ENCODE peak calls at places on chromosomes 7 and 10, in seven cellular contexts. O is esophagus squamous epithelium, R is heart right ventricle, B is adrenal gland, U is left ventricle myocardium inferior, F is spleen, D is fibroblast of lung. K is an unnamed sample.

GRCh38 chr7:66413379-66414114 is 208.4 kb downstream of the TPST1 start:
- DNase-seq in O (peak; percentile 12), R (peak; percentile 83), B (peak; percentile 94), U (peak; percentile 80), F (peak; percentile 94), D (peak; percentile 81), K (peak; percentile 89)

GRCh38 chr10:78964952-78965633 is 103.7 kb upstream of the ZMIZ1 start:
- DNase-seq in O (no peak), R (peak; percentile 45), B (peak; percentile 86), U (peak; percentile 25), F (no peak), D (peak; percentile 57), K (no peak)

GRCh38 chr7:154929006-154929726 is 73.8 kb downstream of the PAXIP1 start:
- DNase-seq in O (no peak), R (no peak), B (no peak), U (no peak), F (peak; percentile 79), D (no peak), K (peak; percentile 61)

GRCh38 chr10:58898854-58899573 is 277.4 kb upstream of the PHYHIPL start:
- DNase-seq in O (no peak), R (no peak), B (no peak), U (no peak), F (no peak), D (no peak), K (no peak)

GRCh38 chr10:17199351-17199804 is 2.1 kb downstream of the TRDMT1 start:
- DNase-seq in O (no peak), R (no peak), B (no peak), U (no peak), F (no peak), D (peak; percentile 81), K (no peak)

GRCh38 chr7:93728292-93728691 is 153.8 kb upstream of the CALCR start:
- DNase-seq in O (no peak), R (no peak), B (no peak), U (no peak), F (no peak), D (no peak), K (no peak)

GRCh38 chr10:77086081-77086480 is 551.5 kb downstream of the KCNMA1 start:
- DNase-seq in O (no peak), R (no peak), B (no peak), U (no peak), F (no peak), D (no peak), K (no peak)

GRCh38 chr7:136807598-136807997 is 60.9 kb upstream of the CHRM2 start:
- DNase-seq in O (no peak), R (no peak), B (no peak), U (no peak), F (no peak), D (no peak), K (no peak)

GRCh38 chr10:60495357-60495756 is 105.7 kb upstream of the ANK3 start:
- DNase-seq in O (no peak), R (no peak), B (no peak), U (no peak), F (no peak), D (peak; percentile 41), K (no peak)

GRCh38 chr10:44386546-44387052 is 1.7 kb upstream of the CXCL12 start:
- DNase-seq in O (no peak), R (peak; percentile 79), B (peak; percentile 66), U (peak; percentile 72), F (peak; percentile 84), D (peak; percentile 57), K (peak; percentile 77)

GRCh38 chr7:2792856-2793487 is 51.1 kb downstream of the GNA12 start:
- DNase-seq in O (no peak), R (no peak), B (no peak), U (no peak), F (no peak), D (no peak), K (no peak)

GRCh38 chr7:101936612-101937231 is 119.3 kb downstream of the CUX1 start:
- DNase-seq in O (no peak), R (no peak), B (no peak), U (peak; percentile 36), F (peak; percentile 64), D (peak; percentile 52), K (peak; percentile 74)

GRCh38 chr10:3781458-3782098 is 3.4 kb downstream of the KLF6 start:
- DNase-seq in O (no peak), R (peak; percentile 62), B (no peak), U (peak; percentile 54), F (peak; percentile 93), D (peak; percentile 73), K (peak; percentile 74)
- H3K4me3 ChIP-seq in O (peak overlapping the region; percentile 70), R (peak overlapping the region; percentile 94), B (no peak overlapping the region), U (peak overlapping the region; percentile 87), F (peak overlapping the region; percentile 77), D (peak overlapping the region; percentile 99), K (peak overlapping the region; percentile 93)

GRCh38 chr7:148261996-148262688 is 328.4 kb upstream of the C7orf33 start:
- DNase-seq in O (no peak), R (no peak), B (no peak), U (no peak), F (no peak), D (no peak), K (no peak)

GRCh38 chr7:148262721-148263229 is 327.8 kb upstream of the C7orf33 start:
- DNase-seq in O (no peak), R (peak; percentile 66), B (peak; percentile 67), U (peak; percentile 58), F (peak; percentile 86), D (peak; percentile 48), K (peak; percentile 74)

GRCh38 chr7:148261523-148261922 is 329.0 kb upstream of the C7orf33 start:
- DNase-seq in O (no peak), R (no peak), B (no peak), U (no peak), F (no peak), D (no peak), K (no peak)

GRCh38 chr7:148265896-148266295 is 324.7 kb upstream of the C7orf33 start:
- DNase-seq in O (no peak), R (no peak), B (no peak), U (no peak), F (no peak), D (no peak), K (no peak)

DNA sequence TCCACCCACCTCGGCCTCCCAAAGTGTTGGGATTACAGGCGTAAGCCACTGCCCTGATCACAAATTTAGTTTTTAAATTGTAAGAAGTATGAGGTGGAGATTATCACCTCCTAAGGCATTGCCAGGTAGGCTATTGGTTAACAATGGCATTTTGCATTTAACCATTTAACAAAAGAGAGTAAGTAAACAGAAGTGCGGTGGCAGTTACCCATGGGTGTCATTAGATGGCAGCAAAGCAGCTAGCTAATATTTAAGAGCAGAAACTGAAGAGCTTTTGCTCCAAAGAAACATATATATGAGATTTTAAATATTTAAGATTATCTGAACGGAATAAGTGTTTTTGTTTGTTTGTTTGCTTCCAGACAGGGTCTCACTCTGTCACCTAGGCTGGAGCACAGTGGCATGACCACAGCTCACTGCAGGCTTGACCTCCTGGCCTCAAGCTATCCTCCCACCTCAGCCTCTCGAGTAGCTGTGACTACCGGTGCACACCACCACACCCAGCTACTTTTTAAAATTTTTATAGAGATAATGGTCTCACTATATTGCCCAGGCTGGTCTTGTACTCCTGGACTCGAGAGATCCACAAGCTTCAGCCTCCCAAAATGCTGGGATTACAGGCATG is 325.5 kb upstream of the C7orf33 start:
- DNase-seq in O (no peak), R (no peak), B (no peak), U (no peak), F (no peak), D (peak; percentile 47), K (no peak)
- TF ChIP-seq CTCF in O (peak; percentile 53), R (no peak), B (peak; percentile 34), U (peak; percentile 64), F (peak; percentile 48), D (peak; percentile 34), K (peak; percentile 20)

DNA sequence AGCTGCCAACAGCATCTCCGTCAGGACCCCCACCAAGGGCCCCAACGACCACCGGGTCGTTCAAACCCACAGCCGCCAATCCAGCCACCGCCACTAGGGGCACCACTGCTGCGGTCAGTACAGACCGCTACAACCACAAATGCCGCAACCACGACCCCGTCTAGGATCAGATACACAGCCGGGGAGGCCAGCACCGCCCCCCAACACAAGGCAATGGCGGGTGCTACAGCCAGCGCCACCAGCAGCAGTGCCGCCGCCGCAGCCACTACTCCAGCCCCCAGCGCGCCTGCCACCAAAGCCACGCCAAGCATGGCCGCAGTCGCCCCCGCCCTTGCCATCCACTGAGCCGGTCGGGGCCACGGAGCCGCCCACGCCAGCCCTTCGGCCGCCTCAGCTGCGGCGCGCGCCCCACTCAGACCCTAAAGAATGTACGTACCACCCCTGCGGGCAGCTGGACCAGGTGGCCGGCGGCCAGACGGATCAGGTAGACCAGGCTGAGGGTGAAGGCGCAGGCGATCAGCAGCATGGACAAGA is 473 bp downstream of the CYP51A1 start:
- DNase-seq in O (peak; percentile 12), R (peak; percentile 73), B (peak; percentile 83), U (peak; percentile 70), F (peak; percentile 92), D (peak; percentile 79), K (peak; percentile 83)
- H3K4me1 ChIP-seq in O (peaks cover 8% of the 10 kb centered on the region), R (peaks cover 26% of the 10 kb centered on the region), B (peaks cover 28% of the 10 kb centered on the region), U (peaks cover 30% of the 10 kb centered on the region), F (peaks cover 4% of the 10 kb centered on the region), D (peaks cover 5% of the 10 kb centered on the region), K (peaks cover 12% of the 10 kb centered on the region)

GRCh38 chr7:138076196-138076595 is at the start of gene AKR1D1:
- DNase-seq in O (no peak), R (no peak), B (no peak), U (no peak), F (no peak), D (no peak), K (no peak)
- H3K4me3 ChIP-seq in O (no peak within 1 kb of the TSS), R (no peak within 1 kb of the TSS), B (no peak within 1 kb of the TSS), U (no peak within 1 kb of the TSS), F (no peak within 1 kb of the TSS), D (no peak within 1 kb of the TSS), K (no peak within 1 kb of the TSS)

GRCh38 chr7:151992375-151992774 is 33.1 kb upstream of the GALNT11 start:
- DNase-seq in O (no peak), R (peak; percentile 60), B (peak; percentile 37), U (peak; percentile 50), F (peak; percentile 84), D (peak; percentile 28), K (peak; percentile 46)
- TF ChIP-seq CTCF in O (no peak), R (no peak), B (no peak), U (peak; percentile 40), F (no peak), D (no peak), K (no peak)

GRCh38 chr10:35452847-35453246 is 116.5 kb downstream of the CCNY start:
- DNase-seq in O (no peak), R (no peak), B (no peak), U (no peak), F (no peak), D (no peak), K (no peak)
- H3K4me1 ChIP-seq in O (peaks cover 40% of the 10 kb centered on the region), R (peaks cover 100% of the 10 kb centered on the region), B (peaks cover 91% of the 10 kb centered on the region), U (peaks cover 100% of the 10 kb centered on the region), F (peaks cover 45% of the 10 kb centered on the region), D (peaks cover 17% of the 10 kb centered on the region), K (peaks cover 16% of the 10 kb centered on the region)

DNA sequence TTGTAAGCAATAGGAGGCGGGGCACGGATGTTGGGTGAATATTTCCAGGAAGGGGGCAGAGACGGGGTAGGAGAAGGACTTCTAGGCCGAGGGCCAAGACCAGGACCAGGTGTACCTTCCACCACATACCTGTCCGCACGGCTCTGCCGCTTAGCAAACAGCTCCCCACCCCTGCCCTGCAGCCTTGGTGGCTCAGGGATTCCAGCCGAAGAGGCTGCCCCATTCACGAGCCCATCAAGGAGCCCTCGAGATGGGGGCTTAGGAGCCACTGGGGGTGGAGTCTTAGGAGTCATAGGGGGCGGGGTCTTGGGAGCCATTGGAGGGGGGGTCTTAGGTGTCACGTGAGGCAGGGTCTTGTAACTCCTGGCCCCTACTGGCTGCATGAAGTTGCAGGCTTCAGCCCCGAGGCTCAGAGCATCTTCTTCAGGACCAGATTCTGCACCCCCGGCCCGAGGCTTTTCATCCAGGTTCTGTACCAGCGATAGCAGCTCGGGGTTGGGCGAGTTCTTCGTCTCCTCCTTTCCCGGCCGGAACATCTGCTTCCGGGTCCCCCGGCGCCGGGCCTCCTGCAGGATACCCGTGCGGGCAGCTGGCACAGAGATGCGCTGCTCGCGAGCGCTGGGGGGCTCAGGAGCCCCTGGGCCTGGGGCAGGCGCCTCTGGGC is 6.1 kb upstream of the MYOZ1 start:
- DNase-seq in O (no peak), R (peak; percentile 63), B (no peak), U (peak; percentile 64), F (peak; percentile 80), D (peak; percentile 56), K (peak; percentile 69)
- H3K4me3 ChIP-seq in O (peak overlapping the region; percentile 71), R (peak overlapping the region; percentile 55), B (peak overlapping the region; percentile 32), U (peak overlapping the region; percentile 76), F (peak overlapping the region; percentile 57), D (peak overlapping the region; percentile 13), K (peak overlapping the region; percentile 17)

K was measured in mucosa of descending colon.